ENCODE peak calls at places on chromosome 1, in nine cellular contexts. One of them, this sample, is unnamed.
A peak's percentile ranks its signal among the peaks of the same experiment; 100 is the strongest.

GRCh38 chr1:34759472-34760357 is at the start of gene GJB4:
- DNase-seq in lower lobe of right lung: no peak
- DNase-seq in BJ: no peak
- DNase-seq in fibroblast of mammary gland: no peak
- DNase-seq in cardiac muscle cell: no peak
- DNase-seq in NT2/D1: no peak
- DNase-seq in fibroblast of lung: no peak
- DNase-seq in CD8-positive, alpha-beta T cell: no peak
- DNase-seq in tibial nerve: no peak
- DNase-seq in this sample: no peak

GRCh38 chr1:175383239-175383638 is 190.7 kb upstream of the KIAA0040 start:
- DNase-seq in lower lobe of right lung: no peak
- DNase-seq in BJ: no peak
- DNase-seq in fibroblast of mammary gland: no peak
- DNase-seq in cardiac muscle cell: no peak
- DNase-seq in NT2/D1: no peak
- DNase-seq in fibroblast of lung: no peak
- DNase-seq in CD8-positive, alpha-beta T cell: no peak
- DNase-seq in tibial nerve: no peak
- DNase-seq in this sample: no peak

GRCh38 chr1:20610950-20611349 is 22.1 kb downstream of the CDA start:
- DNase-seq in lower lobe of right lung: no peak
- DNase-seq in BJ: no peak
- DNase-seq in fibroblast of mammary gland: no peak
- DNase-seq in cardiac muscle cell: no peak
- DNase-seq in NT2/D1: no peak
- DNase-seq in fibroblast of lung: no peak
- DNase-seq in CD8-positive, alpha-beta T cell: no peak
- DNase-seq in tibial nerve: no peak
- DNase-seq in this sample: no peak

GRCh38 chr1:145690587-145691558 is 16.3 kb downstream of the PDZK1 start:
- DNase-seq in lower lobe of right lung: no peak
- DNase-seq in BJ: peak; percentile 26
- DNase-seq in fibroblast of mammary gland: peak; percentile 87
- DNase-seq in cardiac muscle cell: no peak
- DNase-seq in NT2/D1: peak; percentile 23
- DNase-seq in fibroblast of lung: peak; percentile 84
- DNase-seq in CD8-positive, alpha-beta T cell: no peak
- DNase-seq in tibial nerve: no peak
- DNase-seq in this sample: no peak

GRCh38 chr1:66046415-66046814 is 253.7 kb downstream of the PDE4B start:
- DNase-seq in lower lobe of right lung: no peak
- DNase-seq in BJ: no peak
- DNase-seq in fibroblast of mammary gland: no peak
- DNase-seq in cardiac muscle cell: no peak
- DNase-seq in NT2/D1: no peak
- DNase-seq in fibroblast of lung: no peak
- DNase-seq in CD8-positive, alpha-beta T cell: no peak
- DNase-seq in tibial nerve: no peak
- DNase-seq in this sample: no peak

GRCh38 chr1:66542811-66543767 is 9.1 kb downstream of the SGIP1 start:
- DNase-seq in lower lobe of right lung: no peak
- DNase-seq in BJ: peak; percentile 88
- DNase-seq in fibroblast of mammary gland: peak; percentile 82
- DNase-seq in cardiac muscle cell: peak; percentile 63
- DNase-seq in NT2/D1: no peak
- DNase-seq in fibroblast of lung: peak; percentile 90
- DNase-seq in CD8-positive, alpha-beta T cell: no peak
- DNase-seq in tibial nerve: peak; percentile 31
- DNase-seq in this sample: no peak

GRCh38 chr1:17013598-17014320 is 2.0 kb upstream of the ATP13A2 start:
- DNase-seq in lower lobe of right lung: peak; percentile 73
- DNase-seq in BJ: no peak
- DNase-seq in fibroblast of mammary gland: no peak
- DNase-seq in cardiac muscle cell: no peak
- DNase-seq in NT2/D1: no peak
- DNase-seq in fibroblast of lung: peak; percentile 59
- DNase-seq in CD8-positive, alpha-beta T cell: no peak
- DNase-seq in tibial nerve: peak; percentile 43
- DNase-seq in this sample: no peak

GRCh38 chr1:184843732-184844495 is 89.3 kb upstream of the EDEM3 start:
- DNase-seq in lower lobe of right lung: no peak
- DNase-seq in BJ: no peak
- DNase-seq in fibroblast of mammary gland: no peak
- DNase-seq in cardiac muscle cell: no peak
- DNase-seq in NT2/D1: no peak
- DNase-seq in fibroblast of lung: no peak
- DNase-seq in CD8-positive, alpha-beta T cell: peak; percentile 65
- DNase-seq in tibial nerve: no peak
- DNase-seq in this sample: no peak

GRCh38 chr1:91166106-91166712 is 144.4 kb upstream of the ZNF644 start:
- DNase-seq in lower lobe of right lung: peak; percentile 67
- DNase-seq in BJ: no peak
- DNase-seq in fibroblast of mammary gland: peak; percentile 53
- DNase-seq in cardiac muscle cell: peak; percentile 72
- DNase-seq in NT2/D1: peak; percentile 66
- DNase-seq in fibroblast of lung: peak; percentile 43
- DNase-seq in CD8-positive, alpha-beta T cell: peak; percentile 26
- DNase-seq in tibial nerve: no peak
- DNase-seq in this sample: peak; percentile 60

GRCh38 chr1:44043176-44044070 is 12.2 kb upstream of the SLC6A9 start:
- DNase-seq in lower lobe of right lung: no peak
- DNase-seq in BJ: no peak
- DNase-seq in fibroblast of mammary gland: no peak
- DNase-seq in cardiac muscle cell: no peak
- DNase-seq in NT2/D1: no peak
- DNase-seq in fibroblast of lung: no peak
- DNase-seq in CD8-positive, alpha-beta T cell: no peak
- DNase-seq in tibial nerve: no peak
- DNase-seq in this sample: no peak

GRCh38 chr1:155177918-155178281 is 4.3 kb downstream of the TRIM46 start:
- DNase-seq in lower lobe of right lung: no peak
- DNase-seq in BJ: no peak
- DNase-seq in fibroblast of mammary gland: no peak
- DNase-seq in cardiac muscle cell: no peak
- DNase-seq in NT2/D1: no peak
- DNase-seq in fibroblast of lung: no peak
- DNase-seq in CD8-positive, alpha-beta T cell: no peak
- DNase-seq in tibial nerve: no peak
- DNase-seq in this sample: no peak

GRCh38 chr1:182215797-182216196 is 154.3 kb upstream of the ZNF648 start:
- DNase-seq in lower lobe of right lung: no peak
- DNase-seq in BJ: peak; percentile 97
- DNase-seq in fibroblast of mammary gland: peak; percentile 86
- DNase-seq in cardiac muscle cell: no peak
- DNase-seq in NT2/D1: no peak
- DNase-seq in fibroblast of lung: peak; percentile 40
- DNase-seq in CD8-positive, alpha-beta T cell: no peak
- DNase-seq in tibial nerve: no peak
- DNase-seq in this sample: no peak

DNA sequence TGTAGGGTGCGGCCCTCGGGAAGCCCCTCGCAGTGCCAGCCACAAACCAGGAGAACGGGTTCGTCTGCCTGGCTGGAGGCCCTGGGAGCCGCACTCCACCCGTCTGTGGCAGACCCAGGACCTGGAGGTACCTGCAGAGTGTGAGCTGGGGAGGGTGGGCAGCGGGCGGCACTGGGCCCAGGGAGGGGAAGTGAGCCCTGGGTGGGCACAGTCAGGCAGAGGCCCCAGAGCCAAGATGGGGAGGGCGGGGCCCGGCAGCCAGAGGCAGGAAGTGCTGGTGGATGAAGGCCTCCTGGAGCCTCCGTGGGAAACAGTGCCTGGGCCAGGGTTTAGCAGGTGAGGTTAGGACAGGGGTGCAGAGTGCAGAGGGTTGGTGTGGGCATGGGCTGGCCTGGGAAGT is 4.0 kb upstream of the PEX10 start:
- DNase-seq in lower lobe of right lung: no peak
- DNase-seq in BJ: no peak
- DNase-seq in fibroblast of mammary gland: no peak
- DNase-seq in cardiac muscle cell: no peak
- DNase-seq in NT2/D1: no peak
- DNase-seq in fibroblast of lung: no peak
- DNase-seq in CD8-positive, alpha-beta T cell: peak; percentile 36
- DNase-seq in tibial nerve: no peak
- DNase-seq in this sample: no peak
- H3K4me3 ChIP-seq in lower lobe of right lung: peak overlapping the region; percentile 34
- H3K4me3 ChIP-seq in BJ: no peak overlapping the region
- H3K4me3 ChIP-seq in fibroblast of mammary gland: no peak overlapping the region
- H3K4me3 ChIP-seq in cardiac muscle cell: no peak overlapping the region
- H3K4me3 ChIP-seq in NT2/D1: no peak overlapping the region
- H3K4me3 ChIP-seq in fibroblast of lung: no peak overlapping the region
- H3K4me3 ChIP-seq in CD8-positive, alpha-beta T cell: peak overlapping the region; percentile 60
- H3K4me3 ChIP-seq in tibial nerve: no peak overlapping the region
- H3K4me3 ChIP-seq in this sample: no peak overlapping the region

GRCh38 chr1:214609692-214610091 is 6.7 kb downstream of the CENPF start:
- DNase-seq in lower lobe of right lung: no peak
- DNase-seq in BJ: no peak
- DNase-seq in fibroblast of mammary gland: no peak
- DNase-seq in cardiac muscle cell: no peak
- DNase-seq in NT2/D1: no peak
- DNase-seq in fibroblast of lung: no peak
- DNase-seq in CD8-positive, alpha-beta T cell: no peak
- DNase-seq in tibial nerve: no peak
- DNase-seq in this sample: no peak

GRCh38 chr1:214603819-214604252 is 841 bp downstream of the CENPF start:
- DNase-seq in lower lobe of right lung: no peak
- DNase-seq in BJ: no peak
- DNase-seq in fibroblast of mammary gland: no peak
- DNase-seq in cardiac muscle cell: peak; percentile 13
- DNase-seq in NT2/D1: no peak
- DNase-seq in fibroblast of lung: no peak
- DNase-seq in CD8-positive, alpha-beta T cell: no peak
- DNase-seq in tibial nerve: no peak
- DNase-seq in this sample: no peak

GRCh38 chr1:214602764-214603657 is at the start of gene CENPF:
- DNase-seq in lower lobe of right lung: peak; percentile 96
- DNase-seq in BJ: peak; percentile 94
- DNase-seq in fibroblast of mammary gland: peak; percentile 99
- DNase-seq in cardiac muscle cell: peak; percentile 98
- DNase-seq in NT2/D1: peak; percentile 100
- DNase-seq in fibroblast of lung: peak; percentile 99
- DNase-seq in CD8-positive, alpha-beta T cell: peak; percentile 88
- DNase-seq in tibial nerve: peak; percentile 91
- DNase-seq in this sample: peak; percentile 96

DNA sequence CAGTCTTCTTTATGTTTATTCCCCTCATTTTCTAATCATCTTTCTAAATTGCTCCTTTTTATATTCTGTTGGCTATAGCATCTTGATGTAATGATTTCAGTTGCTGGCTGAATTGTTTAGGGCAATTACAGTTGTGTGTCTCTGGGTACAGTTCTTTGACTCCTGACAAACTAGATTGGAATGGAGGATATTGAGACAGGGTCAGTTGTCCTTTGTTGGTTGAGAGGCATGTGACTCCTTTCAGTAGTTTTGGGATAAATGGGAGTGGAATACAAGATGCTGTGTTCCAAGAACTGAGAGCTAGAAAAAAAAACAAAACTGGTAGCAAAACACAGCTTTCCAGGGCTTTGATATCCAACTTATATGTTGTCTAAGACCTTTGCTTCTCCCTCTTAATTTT is 1.5 kb downstream of the CENPF start:
- DNase-seq in lower lobe of right lung: no peak
- DNase-seq in BJ: no peak
- DNase-seq in fibroblast of mammary gland: peak; percentile 33
- DNase-seq in cardiac muscle cell: no peak
- DNase-seq in NT2/D1: no peak
- DNase-seq in fibroblast of lung: peak; percentile 26
- DNase-seq in CD8-positive, alpha-beta T cell: no peak
- DNase-seq in tibial nerve: no peak
- DNase-seq in this sample: no peak
- H3K4me3 ChIP-seq in lower lobe of right lung: no peak overlapping the region
- H3K4me3 ChIP-seq in BJ: peak overlapping the region; percentile 75
- H3K4me3 ChIP-seq in fibroblast of mammary gland: peak overlapping the region; percentile 94
- H3K4me3 ChIP-seq in cardiac muscle cell: peak overlapping the region; percentile 59
- H3K4me3 ChIP-seq in NT2/D1: peak overlapping the region; percentile 90
- H3K4me3 ChIP-seq in fibroblast of lung: peak overlapping the region; percentile 85
- H3K4me3 ChIP-seq in CD8-positive, alpha-beta T cell: no peak overlapping the region
- H3K4me3 ChIP-seq in tibial nerve: no peak overlapping the region
- H3K4me3 ChIP-seq in this sample: peak overlapping the region; percentile 99

GRCh38 chr1:119791377-119791776 is 19.9 kb downstream of the REG4 start:
- DNase-seq in lower lobe of right lung: no peak
- DNase-seq in BJ: no peak
- DNase-seq in fibroblast of mammary gland: no peak
- DNase-seq in cardiac muscle cell: no peak
- DNase-seq in NT2/D1: no peak
- DNase-seq in fibroblast of lung: no peak
- DNase-seq in CD8-positive, alpha-beta T cell: no peak
- DNase-seq in tibial nerve: no peak
- DNase-seq in this sample: no peak
- H3K4me3 ChIP-seq in lower lobe of right lung: no peak overlapping the region
- H3K4me3 ChIP-seq in BJ: no peak overlapping the region
- H3K4me3 ChIP-seq in fibroblast of mammary gland: no peak overlapping the region
- H3K4me3 ChIP-seq in cardiac muscle cell: no peak overlapping the region
- H3K4me3 ChIP-seq in NT2/D1: no peak overlapping the region
- H3K4me3 ChIP-seq in fibroblast of lung: no peak overlapping the region
- H3K4me3 ChIP-seq in CD8-positive, alpha-beta T cell: no peak overlapping the region
- H3K4me3 ChIP-seq in tibial nerve: no peak overlapping the region
- H3K4me3 ChIP-seq in this sample: no peak overlapping the region

DNA sequence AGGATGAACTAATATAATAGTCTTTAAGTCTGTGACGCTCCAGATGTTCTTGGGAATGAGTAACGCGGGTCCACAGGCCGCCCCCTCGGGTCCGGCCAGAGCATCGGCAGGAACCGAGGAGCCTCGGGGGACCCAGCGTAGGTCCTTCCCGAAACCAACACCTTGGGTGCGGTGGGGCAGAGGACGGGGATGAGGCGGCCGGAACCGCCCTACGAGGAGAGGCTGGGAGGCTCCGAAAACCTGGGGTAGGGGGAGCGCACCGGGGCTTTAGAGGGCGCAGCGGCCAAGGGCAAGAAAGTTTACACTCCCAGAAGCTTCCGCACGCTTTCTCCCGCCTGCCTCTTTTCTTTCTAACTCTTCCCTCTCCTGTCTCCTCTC is 7.1 kb downstream of the DMRTA2 start:
- DNase-seq in lower lobe of right lung: no peak
- DNase-seq in BJ: no peak
- DNase-seq in fibroblast of mammary gland: no peak
- DNase-seq in cardiac muscle cell: no peak
- DNase-seq in NT2/D1: no peak
- DNase-seq in fibroblast of lung: no peak
- DNase-seq in CD8-positive, alpha-beta T cell: no peak
- DNase-seq in tibial nerve: no peak
- DNase-seq in this sample: no peak
- H3K4me3 ChIP-seq in lower lobe of right lung: no peak overlapping the region
- H3K4me3 ChIP-seq in BJ: no peak overlapping the region
- H3K4me3 ChIP-seq in fibroblast of mammary gland: no peak overlapping the region
- H3K4me3 ChIP-seq in cardiac muscle cell: no peak overlapping the region
- H3K4me3 ChIP-seq in NT2/D1: peak overlapping the region; percentile 37
- H3K4me3 ChIP-seq in fibroblast of lung: no peak overlapping the region
- H3K4me3 ChIP-seq in CD8-positive, alpha-beta T cell: no peak overlapping the region
- H3K4me3 ChIP-seq in tibial nerve: no peak overlapping the region
- H3K4me3 ChIP-seq in this sample: no peak overlapping the region

DNA sequence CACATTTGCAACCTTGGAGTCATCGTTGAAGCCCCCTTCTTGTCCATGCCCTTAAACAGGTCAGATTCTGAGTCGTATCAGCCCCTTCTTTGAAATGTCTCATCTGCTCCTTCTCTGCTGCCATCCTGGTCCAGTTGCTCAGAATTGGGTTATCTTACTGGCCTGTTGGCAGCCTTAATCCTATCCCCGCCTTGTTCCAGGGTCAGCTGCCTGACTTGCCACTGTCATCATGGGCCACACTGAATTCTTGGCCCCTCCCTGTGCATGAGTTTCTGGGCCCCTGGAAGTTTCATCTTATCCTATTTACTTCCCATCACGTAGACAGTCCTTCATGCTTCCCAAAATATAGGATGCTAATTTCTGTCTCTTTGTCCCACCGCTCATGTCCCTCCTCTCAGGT is 23.7 kb downstream of the IRF2BP2 start:
- DNase-seq in lower lobe of right lung: no peak
- DNase-seq in BJ: no peak
- DNase-seq in fibroblast of mammary gland: no peak
- DNase-seq in cardiac muscle cell: no peak
- DNase-seq in NT2/D1: no peak
- DNase-seq in fibroblast of lung: no peak
- DNase-seq in CD8-positive, alpha-beta T cell: no peak
- DNase-seq in tibial nerve: no peak
- DNase-seq in this sample: no peak
- H3K4me3 ChIP-seq in lower lobe of right lung: no peak overlapping the region
- H3K4me3 ChIP-seq in BJ: no peak overlapping the region
- H3K4me3 ChIP-seq in fibroblast of mammary gland: no peak overlapping the region
- H3K4me3 ChIP-seq in cardiac muscle cell: no peak overlapping the region
- H3K4me3 ChIP-seq in NT2/D1: no peak overlapping the region
- H3K4me3 ChIP-seq in fibroblast of lung: no peak overlapping the region
- H3K4me3 ChIP-seq in CD8-positive, alpha-beta T cell: no peak overlapping the region
- H3K4me3 ChIP-seq in tibial nerve: no peak overlapping the region
- H3K4me3 ChIP-seq in this sample: no peak overlapping the region